ENCODE peak calls at places on chromosomes 16 and 17, in seven cellular contexts. L is activated CD4-positive, CD25-positive, alpha-beta regulatory T cell; Y is stimulated activated naive CD4-positive, alpha-beta T cell treated with Interleukin-2 at 50 U/mL for 16 hours; G is ACHN; H is SW 1271; I is thyroid gland; K is spleen. N is an unnamed sample.
A peak's percentile ranks its signal among the peaks of the same experiment; 100 is the strongest.

GRCh38 chr16:20383106-20384029 is 21.2 kb downstream of the PDILT start:
- DNase-seq in L (peak; percentile 1), Y (peak; percentile 6), G (peak; percentile 75), H (no peak), I (peak; percentile 60), K (no peak), N (peak; percentile 75)

GRCh38 chr17:42339221-42339620 is 49.0 kb downstream of the STAT3 start:
- DNase-seq in L (no peak), Y (no peak), G (no peak), H (no peak), I (no peak), K (no peak), N (no peak)

GRCh38 chr17:50900383-50900892 is 34.3 kb upstream of the TOB1 start:
- DNase-seq in L (no peak), Y (no peak), G (no peak), H (no peak), I (no peak), K (no peak), N (no peak)

GRCh38 chr17:48632579-48633265 is 6.6 kb upstream of the HOXB9 start:
- DNase-seq in L (no peak), Y (no peak), G (no peak), H (no peak), I (no peak), K (no peak), N (no peak)

GRCh38 chr17:57521606-57522435 is 223.3 kb downstream of the CCDC182 start:
- DNase-seq in L (no peak), Y (no peak), G (peak; percentile 83), H (no peak), I (peak; percentile 50), K (no peak), N (no peak)

GRCh38 chr17:82205720-82206508 is 6.7 kb downstream of the CCDC57 start:
- DNase-seq in L (peak; percentile 23), Y (peak; percentile 75), G (peak; percentile 88), H (peak; percentile 51), I (peak; percentile 88), K (peak; percentile 95), N (peak; percentile 94)

GRCh38 chr17:784143-784542 is 2.0 kb downstream of the MRM3 start:
- DNase-seq in L (no peak), Y (no peak), G (no peak), H (no peak), I (no peak), K (no peak), N (no peak)

GRCh38 chr17:27245230-27245696 is 48.7 kb upstream of the WSB1 start:
- DNase-seq in L (no peak), Y (no peak), G (peak; percentile 63), H (peak; percentile 32), I (peak; percentile 75), K (peak; percentile 94), N (peak; percentile 94)

GRCh38 chr17:50630524-50631194 is 4.0 kb upstream of the ABCC3 start:
- DNase-seq in L (peak; percentile 31), Y (peak; percentile 31), G (peak; percentile 57), H (no peak), I (peak; percentile 87), K (peak; percentile 81), N (peak; percentile 81)

GRCh38 chr16:57471852-57472664 is 9.6 kb downstream of the POLR2C start:
- DNase-seq in L (no peak), Y (no peak), G (peak; percentile 80), H (no peak), I (no peak), K (peak; percentile 72), N (no peak)

GRCh38 chr16:50037791-50038190 is 12.8 kb downstream of the CNEP1R1 start:
- DNase-seq in L (no peak), Y (no peak), G (no peak), H (no peak), I (no peak), K (no peak), N (no peak)

GRCh38 chr16:75053791-75054555 is 55.1 kb downstream of the ZNRF1 start:
- DNase-seq in L (no peak), Y (no peak), G (no peak), H (no peak), I (peak; percentile 92), K (no peak), N (peak; percentile 78)

GRCh38 chr17:35372846-35373531 is 432 bp downstream of the SLFN11 start:
- DNase-seq in L (no peak), Y (peak; percentile 14), G (peak; percentile 38), H (no peak), I (peak; percentile 66), K (peak; percentile 84), N (peak; percentile 76)

GRCh38 chr17:78184868-78185267 is 2.0 kb downstream of the TK1 start:
- DNase-seq in L (no peak), Y (no peak), G (peak; percentile 57), H (no peak), I (peak; percentile 84), K (no peak), N (no peak)

GRCh38 chr17:50149425-50150353 is 788 bp downstream of the PPP1R9B start:
- DNase-seq in L (no peak), Y (peak; percentile 51), G (peak; percentile 69), H (no peak), I (peak; percentile 67), K (peak; percentile 95), N (peak; percentile 89)

GRCh38 chr16:56911771-56912541 is 20.0 kb upstream of the HERPUD1 start:
- DNase-seq in L (no peak), Y (no peak), G (peak; percentile 63), H (no peak), I (no peak), K (peak; percentile 89), N (no peak)

N was measured in kidney.